ENCODE peak calls at places on chromosome 11, in nine cellular contexts. S is sigmoid colon; D is breast epithelium; G is CD8-positive, alpha-beta memory T cell; R is transverse colon; Y is aorta; W is lower lobe of right lung; Z is cardiac muscle cell; I is AG04450. P is an unnamed sample. For H3K27me3, the result is how much of the 10 kb centered on the place peaks cover.

GRCh38 chr11:114612686-114613085 is 17.1 kb upstream of the NXPE4 start:
- DNase-seq in Z (no peak), W (no peak), G (no peak), I (no peak), Y (no peak), R (no peak), S (no peak), D (no peak), P (no peak)

GRCh38 chr11:111457731-111458368 is 54.3 kb downstream of the BTG4 start:
- DNase-seq in S (no peak), R (no peak), W (no peak), Y (no peak), D (no peak), G (no peak), I (no peak), Z (no peak), P (no peak)

GRCh38 chr11:10097615-10098014 is 196.4 kb downstream of the SBF2 start:
- DNase-seq in Y (no peak), I (no peak), G (no peak), D (no peak), S (no peak), Z (no peak), R (no peak), W (no peak), P (no peak)

GRCh38 chr11:47379317-47379716 is 970 bp upstream of the SPI1 start:
- DNase-seq in I (no peak), D (no peak), G (no peak), S (no peak), R (no peak), W (no peak), Z (no peak), Y (no peak), P (no peak)

GRCh38 chr11:113377606-113378005 is 10.0 kb upstream of the ANKK1 start:
- DNase-seq in Z (no peak), R (no peak), D (no peak), Y (no peak), I (no peak), S (no peak), G (no peak), W (no peak), P (no peak)

GRCh38 chr11:6746086-6746618 is 25.6 kb downstream of the OR2AG2 start:
- DNase-seq in W (no peak), Y (no peak), G (peak), I (no peak), D (no peak), S (no peak), Z (no peak), R (peak), P (no peak)

GRCh38 chr11:59756845-59757244 is 1.7 kb downstream of the STX3 start:
- DNase-seq in D (peak), Y (no peak), G (no peak), R (peak), I (no peak), W (peak), Z (no peak), S (peak), P (no peak)

GRCh38 chr11:128904872-128905344 is 13.8 kb downstream of the KCNJ5 start:
- DNase-seq in Z (peak), Y (no peak), D (no peak), W (peak), G (no peak), R (peak), S (no peak), I (no peak), P (peak)

GRCh38 chr11:62921573-62922188 is 518 bp upstream of the CHRM1 start:
- DNase-seq in I (no peak), W (no peak), Z (no peak), Y (peak), S (no peak), G (no peak), D (no peak), R (peak), P (no peak)

GRCh38 chr11:119169272-119169719 is 771 bp downstream of the NLRX1 start:
- DNase-seq in S (peak), R (no peak), Z (peak), D (peak), I (no peak), W (peak), Y (peak), G (no peak), P (no peak)

GRCh38 chr11:111834432-111835163 is 36.8 kb downstream of the ALG9 start:
- DNase-seq in I (no peak), R (no peak), D (no peak), G (no peak), Z (no peak), Y (no peak), W (no peak), S (no peak), P (no peak)

GRCh38 chr11:7020183-7020917 is at the start of the genes NLRP14 and ZNF214:
- DNase-seq in G (no peak), S (peak), I (peak), R (peak), Z (peak), W (peak), Y (peak), D (peak), P (peak)

GRCh38 chr11:44534215-44534711 is 31.2 kb upstream of the CD82 start:
- DNase-seq in R (no peak), Z (no peak), I (no peak), W (no peak), D (no peak), S (no peak), G (no peak), Y (no peak), P (no peak)

GRCh38 chr11:62669420-62670161 is 1.9 kb upstream of the UQCC3 start:
- DNase-seq in R (peak), Y (no peak), W (no peak), I (no peak), D (no peak), G (no peak), Z (no peak), S (no peak), P (no peak)

GRCh38 chr11:133821776-133822175 is 23.5 kb downstream of the SPATA19 start:
- DNase-seq in Z (peak), S (no peak), I (no peak), R (peak), G (no peak), Y (no peak), D (no peak), W (no peak), P (no peak)

GRCh38 chr11:113806403-113806802 is 26.8 kb downstream of the CLDN25 start:
- DNase-seq in Y (no peak), W (no peak), D (no peak), G (no peak), R (peak), I (no peak), S (no peak), Z (peak), P (no peak)

GRCh38 chr11:57406337-57406904 is 16.0 kb upstream of the PRG2 start:
- DNase-seq in G (no peak), R (no peak), D (no peak), S (no peak), W (no peak), Z (no peak), I (no peak), Y (no peak), P (no peak)

GRCh38 chr11:79082280-79082679 is 358.6 kb downstream of the TENM4 start:
- DNase-seq in I (no peak), W (no peak), R (no peak), G (no peak), Z (no peak), S (no peak), Y (no peak), D (no peak), P (no peak)

GRCh38 chr11:92383430-92383829 is 158.8 kb downstream of the FAT3 start:
- DNase-seq in R (no peak), G (no peak), W (no peak), S (no peak), I (no peak), Z (no peak), D (no peak), Y (no peak), P (peak)

GRCh38 chr11:114196994-114197702 is 99.1 kb upstream of the NNMT start:
- DNase-seq in Z (no peak), Y (no peak), R (no peak), W (no peak), G (no peak), S (peak), I (no peak), D (no peak), P (no peak)

GRCh38 chr11:66974724-66975402 is at the start of gene C11orf86:
- DNase-seq in I (no peak), S (no peak), W (no peak), Z (no peak), Y (no peak), R (peak), G (no peak), D (no peak), P (no peak)

GRCh38 chr11:84243629-84244263 is 957.6 kb upstream of the CCDC90B start:
- DNase-seq in I (no peak), G (no peak), Z (no peak), Y (no peak), D (no peak), W (no peak), S (no peak), R (no peak), P (no peak)

GRCh38 chr11:130653838-130654601 is 205.6 kb downstream of the ADAMTS15 start:
- DNase-seq in Y (peak), G (no peak), D (peak), I (no peak), R (peak), W (peak), Z (peak), S (peak), P (no peak)

GRCh38 chr11:63635762-63636465 is 21.7 kb upstream of the PLAAT3 start:
- DNase-seq in D (peak), W (no peak), Z (peak), Y (no peak), G (peak), R (peak), S (peak), I (peak), P (peak)

GRCh38 chr11:95182397-95182796 is 48.6 kb downstream of the SESN3 start:
- DNase-seq in G (no peak), S (no peak), W (no peak), I (no peak), D (no peak), Y (no peak), R (no peak), Z (no peak), P (no peak)

GRCh38 chr11:124075841-124076571 is 34.9 kb upstream of the OR10G7 start:
- DNase-seq in Y (peak), I (no peak), W (peak), R (peak), S (no peak), D (no peak), G (no peak), Z (no peak), P (peak)

GRCh38 chr11:68256331-68256741 is 15.4 kb downstream of the C11orf24 start:
- DNase-seq in D (no peak), Y (no peak), Z (peak), W (no peak), S (no peak), G (no peak), I (no peak), R (no peak), P (peak)

GRCh38 chr11:15761235-15761634 is 595.1 kb downstream of the SOX6 start:
- DNase-seq in R (peak), Z (no peak), I (no peak), W (no peak), G (no peak), D (no peak), S (no peak), Y (no peak), P (no peak)

GRCh38 chr11:122984186-122985011 is 2.8 kb upstream of the BSX start:
- DNase-seq in Z (peak), W (no peak), S (peak), G (no peak), D (no peak), I (no peak), R (no peak), Y (peak), P (no peak)

GRCh38 chr11:77278595-77279506 is 22.6 kb downstream of the GDPD4 start:
- DNase-seq in D (no peak), S (no peak), W (no peak), R (no peak), Y (no peak), Z (no peak), G (no peak), I (no peak), P (no peak)

GRCh38 chr11:10044618-10045017 is 249.4 kb downstream of the SBF2 start:
- DNase-seq in W (no peak), G (no peak), S (no peak), I (no peak), R (no peak), D (no peak), Y (no peak), Z (no peak), P (no peak)

GRCh38 chr11:94877446-94878200 is 95.7 kb downstream of the CWC15 start:
- DNase-seq in I (no peak), W (no peak), G (no peak), S (no peak), R (no peak), D (no peak), Z (no peak), Y (no peak), P (no peak)

GRCh38 chr11:14346303-14346702 is 12.7 kb downstream of the RRAS2 start:
- DNase-seq in D (no peak), Z (no peak), S (no peak), G (no peak), Y (no peak), I (no peak), W (no peak), R (no peak), P (no peak)

GRCh38 chr11:47466201-47466600 is 17.3 kb upstream of the RAPSN start:
- DNase-seq in Y (no peak), D (no peak), W (no peak), I (no peak), R (no peak), G (no peak), S (no peak), Z (no peak), P (no peak)

GRCh38 chr11:124865902-124866851 is 945 bp downstream of the ROBO3 start:
- DNase-seq in D (no peak), W (no peak), Z (peak), I (no peak), G (peak), S (peak), Y (peak), R (peak), P (peak)

GRCh38 chr11:83157755-83158473 is 983 bp downstream of the PCF11 start:
- DNase-seq in Y (peak), Z (peak), I (no peak), D (peak), S (peak), W (peak), R (peak), G (peak), P (peak)

GRCh38 chr11:129611661-129612566 is 203.7 kb upstream of the TMEM45B start:
- DNase-seq in Y (no peak), W (no peak), R (no peak), I (no peak), D (no peak), G (no peak), S (no peak), Z (peak), P (no peak)

GRCh38 chr11:60658409-60658808 is 41.0 kb upstream of the MS4A8 start:
- DNase-seq in Z (no peak), I (no peak), D (no peak), R (no peak), Y (no peak), W (no peak), S (no peak), G (no peak), P (no peak)

GRCh38 chr11:118163494-118163893 is 10.9 kb upstream of the SCN4B start:
- DNase-seq in G (no peak), I (no peak), Y (no peak), R (no peak), Z (no peak), S (no peak), W (no peak), D (no peak), P (no peak)

GRCh38 chr11:118167253-118167652 is 9.2 kb downstream of the SCN2B start:
- DNase-seq in W (no peak), S (no peak), Z (no peak), D (no peak), I (no peak), R (no peak), G (no peak), Y (no peak), P (no peak)

GRCh38 chr11:118166641-118167040 is 9.8 kb downstream of the SCN2B start:
- DNase-seq in D (no peak), G (no peak), Y (no peak), I (no peak), R (no peak), W (no peak), Z (no peak), S (no peak), P (no peak)

GRCh38 chr11:118162846-118163245 is 10.2 kb upstream of the SCN4B start:
- DNase-seq in Z (no peak), G (no peak), W (no peak), D (no peak), S (no peak), I (no peak), Y (no peak), R (no peak), P (no peak)

GRCh38 chr11:118164885-118165284 is 11.6 kb downstream of the SCN2B start:
- DNase-seq in W (no peak), R (no peak), S (no peak), I (no peak), Y (no peak), G (no peak), D (no peak), Z (no peak), P (no peak)
- H3K27ac ChIP-seq in W (no peak), R (no peak), S (no peak), I (no peak), Y (no peak), G (no peak), D (no peak), Z (no peak), P (no peak)

GRCh38 chr11:69697861-69698260 is 6.0 kb downstream of the FGF19 start:
- DNase-seq in D (no peak), G (no peak), Z (no peak), R (no peak), S (peak), I (no peak), W (no peak), Y (peak), P (no peak)
- H3K27me3 ChIP-seq in D (under half), G (under half), Z (under half), R (half or more), S (under half), I (half or more), W (half or more), Y (under half), P (under half)

GRCh38 chr11:36157151-36157519 is 132.1 kb downstream of the COMMD9 start:
- DNase-seq in S (no peak), Z (no peak), Y (no peak), R (no peak), I (no peak), W (no peak), G (no peak), D (no peak), P (no peak)
- H3K27ac ChIP-seq in S (peak), Z (no peak), Y (no peak), R (no peak), I (no peak), W (no peak), G (no peak), D (no peak), P (no peak)

DNA sequence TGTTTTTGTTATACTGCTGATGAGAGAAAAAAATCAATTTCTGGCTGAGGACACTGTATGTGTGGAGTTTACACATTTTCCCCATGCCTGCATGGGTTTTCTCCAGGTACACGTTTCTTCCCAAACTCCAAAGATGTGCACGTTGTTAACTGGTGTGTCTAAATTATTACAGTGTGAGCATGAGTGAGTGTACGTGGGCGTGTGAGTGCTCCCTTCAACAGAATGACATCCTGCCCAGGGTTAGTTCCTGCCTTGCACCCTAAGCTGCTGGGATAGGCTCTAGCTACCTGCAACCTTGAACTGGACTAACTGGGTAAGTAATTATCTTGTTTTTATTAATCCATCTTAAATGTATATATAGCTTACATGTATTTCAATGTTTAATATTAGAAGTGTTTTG is 5.5 kb downstream of the NPAT start:
- DNase-seq in G (no peak), W (no peak), S (no peak), Y (no peak), Z (no peak), D (no peak), R (no peak), I (no peak), P (no peak)
- H3K27me3 ChIP-seq in G (under half), W (under half), S (under half), Y (under half), Z (under half), D (under half), R (under half), I (under half), P (under half)

GRCh38 chr11:74009230-74009547 is 304 bp upstream of the UCP3 start:
- DNase-seq in G (no peak), S (no peak), Y (no peak), D (no peak), R (no peak), W (no peak), I (no peak), Z (no peak), P (no peak)
- H3K27ac ChIP-seq in G (no peak), S (no peak), Y (no peak), D (no peak), R (no peak), W (no peak), I (no peak), Z (peak), P (no peak)

GRCh38 chr11:2713721-2714462 is 14.1 kb upstream of the KCNQ1OT1 start:
- DNase-seq in Z (no peak), Y (no peak), G (no peak), S (no peak), R (no peak), D (no peak), I (no peak), W (no peak), P (no peak)

GRCh38 chr11:2711161-2711560 is 11.4 kb upstream of the KCNQ1OT1 start:
- DNase-seq in Y (no peak), S (no peak), I (no peak), R (no peak), D (no peak), W (no peak), Z (no peak), G (no peak), P (no peak)

GRCh38 chr11:2714463-2714800 is 14.6 kb upstream of the KCNQ1OT1 start:
- DNase-seq in D (no peak), Y (no peak), Z (no peak), G (no peak), R (no peak), S (no peak), I (no peak), W (no peak), P (no peak)

GRCh38 chr11:2714871-2715270 is 15.1 kb upstream of the KCNQ1OT1 start:
- DNase-seq in Z (no peak), Y (no peak), D (no peak), G (no peak), S (no peak), W (no peak), I (no peak), R (no peak), P (no peak)

DNA sequence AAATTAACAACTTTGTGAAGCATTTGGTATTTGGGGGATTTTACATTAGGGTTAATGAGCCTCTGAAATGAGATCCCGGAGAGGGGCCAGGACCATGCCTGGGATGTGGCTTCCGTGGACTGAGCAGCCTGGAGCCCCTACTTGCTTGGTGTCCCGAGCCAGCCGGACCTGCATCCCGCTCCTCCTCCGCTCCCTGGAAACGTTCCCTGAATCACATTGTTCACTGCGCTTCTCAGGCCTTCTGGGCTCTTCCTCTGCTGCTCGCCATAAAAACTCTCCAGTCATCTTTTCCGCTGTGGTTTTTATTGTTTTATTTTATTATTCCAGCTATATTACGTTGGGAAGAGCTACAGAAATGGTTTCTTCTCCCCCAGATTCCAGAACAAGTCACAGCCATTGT is 13.3 kb upstream of the KCNQ1OT1 start:
- DNase-seq in R (no peak), I (no peak), S (no peak), W (no peak), G (no peak), D (no peak), Z (no peak), Y (no peak), P (no peak)
- H3K27me3 ChIP-seq in R (under half), I (half or more), S (under half), W (under half), G (under half), D (under half), Z (under half), Y (under half), P (under half)

GRCh38 chr11:96448225-96448624 is 58.4 kb downstream of the JRKL start:
- DNase-seq in D (no peak), Y (no peak), S (no peak), G (no peak), R (no peak), W (no peak), Z (peak), I (no peak), P (no peak)
- H3K27ac ChIP-seq in D (no peak), Y (no peak), S (peak), G (no peak), R (no peak), W (no peak), Z (peak), I (no peak), P (no peak)

P was measured in SJSA1.